ENCODE peak calls at places on chromosomes 5 and 9, in ten cellular contexts. X is BE2C, C is fibroblast of lung, V is prostate gland, R is cardiac muscle cell, P is fibroblast of the aortic adventitia, Q is fibroblast of pulmonary artery, M is uterus, W is esophagus muscularis mucosa, S is HCT116. B is an unnamed sample.
A peak's percentile ranks its signal among the peaks of the same experiment; 100 is the strongest.

GRCh38 chr5:1341863-1342262 is 3.0 kb downstream of the CLPTM1L start:
- DNase-seq in X (no peak), C (no peak), V (no peak), R (no peak), P (no peak), Q (no peak), M (no peak), W (no peak), S (no peak), B (no peak)

GRCh38 chr5:111320953-111321352 is 96.8 kb downstream of the CAMK4 start:
- DNase-seq in X (no peak), C (no peak), V (no peak), R (no peak), P (no peak), Q (no peak), M (no peak), W (no peak), S (no peak), B (no peak)

GRCh38 chr9:19989213-19989612 is 200.4 kb upstream of the SLC24A2 start:
- DNase-seq in X (no peak), C (no peak), V (no peak), R (no peak), P (no peak), Q (no peak), M (no peak), W (no peak), S (no peak), B (no peak)

GRCh38 chr5:163978897-163979296 is 473.5 kb downstream of the MAT2B start:
- DNase-seq in X (peak; percentile 12), C (no peak), V (no peak), R (peak; percentile 12), P (no peak), Q (no peak), M (no peak), W (no peak), S (no peak), B (no peak)

GRCh38 chr5:61805101-61805500 is 473.0 kb downstream of the ZSWIM6 start:
- DNase-seq in X (no peak), C (peak; percentile 91), V (peak; percentile 51), R (no peak), P (peak; percentile 45), Q (peak; percentile 10), M (no peak), W (peak; percentile 82), S (no peak), B (peak; percentile 21)

GRCh38 chr5:68171101-68171558 is 44.4 kb upstream of the PIK3R1 start:
- DNase-seq in X (no peak), C (peak; percentile 62), V (peak; percentile 55), R (no peak), P (peak; percentile 64), Q (peak; percentile 42), M (peak; percentile 84), W (peak; percentile 96), S (no peak), B (no peak)

GRCh38 chr9:114176601-114177295 is 21.4 kb downstream of the COL27A1 start:
- DNase-seq in X (no peak), C (no peak), V (no peak), R (no peak), P (no peak), Q (no peak), M (no peak), W (no peak), S (no peak), B (no peak)

GRCh38 chr5:1515921-1516571 is 7.7 kb downstream of the LPCAT1 start:
- DNase-seq in X (no peak), C (peak; percentile 45), V (no peak), R (no peak), P (no peak), Q (no peak), M (peak; percentile 4), W (no peak), S (peak; percentile 92), B (no peak)

GRCh38 chr5:132074772-132075718 is 1.5 kb downstream of the CSF2 start:
- DNase-seq in X (no peak), C (no peak), V (no peak), R (no peak), P (no peak), Q (no peak), M (no peak), W (no peak), S (peak; percentile 29), B (no peak)

GRCh38 chr5:76888733-76889300 is 39.0 kb downstream of the S100Z start:
- DNase-seq in X (no peak), C (no peak), V (no peak), R (no peak), P (no peak), Q (no peak), M (no peak), W (no peak), S (no peak), B (no peak)

GRCh38 chr5:97854871-97855762 is 672.1 kb upstream of the RIOK2 start:
- DNase-seq in X (no peak), C (peak; percentile 75), V (no peak), R (no peak), P (peak; percentile 72), Q (peak; percentile 85), M (no peak), W (no peak), S (no peak), B (no peak)

GRCh38 chr5:175162036-175162435 is 281.9 kb downstream of the DRD1 start:
- DNase-seq in X (no peak), C (peak; percentile 2), V (no peak), R (no peak), P (no peak), Q (no peak), M (no peak), W (peak; percentile 90), S (no peak), B (no peak)

GRCh38 chr5:140678993-140679392 is 5.6 kb upstream of the DND1 start:
- DNase-seq in X (no peak), C (no peak), V (no peak), R (no peak), P (no peak), Q (no peak), M (no peak), W (no peak), S (no peak), B (no peak)

GRCh38 chr5:139403787-139404483 is at the start of gene SPATA24:
- DNase-seq in X (peak; percentile 98), C (peak; percentile 96), V (peak; percentile 97), R (peak; percentile 99), P (peak; percentile 96), Q (peak; percentile 98), M (peak; percentile 97), W (peak; percentile 100), S (peak; percentile 88), B (peak; percentile 84)

GRCh38 chr5:139403418-139403786 is 487 bp downstream of the SPATA24 start:
- DNase-seq in X (no peak), C (no peak), V (no peak), R (no peak), P (no peak), Q (no peak), M (no peak), W (no peak), S (no peak), B (no peak)

GRCh38 chr5:139401546-139401945 is 2.3 kb downstream of the SPATA24 start:
- DNase-seq in X (no peak), C (no peak), V (no peak), R (no peak), P (no peak), Q (no peak), M (no peak), W (no peak), S (no peak), B (no peak)

GRCh38 chr5:139404484-139404840 is 573 bp upstream of the SPATA24 start:
- DNase-seq in X (no peak), C (no peak), V (no peak), R (no peak), P (no peak), Q (no peak), M (no peak), W (no peak), S (no peak), B (no peak)

GRCh38 chr5:139402561-139403158 is 1.2 kb downstream of the SPATA24 start:
- DNase-seq in X (peak; percentile 53), C (no peak), V (no peak), R (no peak), P (no peak), Q (peak; percentile 27), M (no peak), W (no peak), S (peak; percentile 19), B (no peak)
- TF ChIP-seq CTCF in X (peak; percentile 61), C (no peak), V (no peak), R (peak; percentile 40), P (peak; percentile 24), Q (peak; percentile 35), M (no peak), W (no peak), S (peak; percentile 38), B (peak; percentile 19)

GRCh38 chr9:82736126-82736525 is 326.8 kb downstream of the RASEF start:
- DNase-seq in X (no peak), C (no peak), V (no peak), R (no peak), P (no peak), Q (no peak), M (no peak), W (no peak), S (no peak), B (no peak)
- H3K4me3 ChIP-seq in X (no peak overlapping the region), C (no peak overlapping the region), V (no peak overlapping the region), R (no peak overlapping the region), P (no peak overlapping the region), Q (no peak overlapping the region), M (no peak overlapping the region), W (no peak overlapping the region), S (no peak overlapping the region), B (no peak overlapping the region)

DNA sequence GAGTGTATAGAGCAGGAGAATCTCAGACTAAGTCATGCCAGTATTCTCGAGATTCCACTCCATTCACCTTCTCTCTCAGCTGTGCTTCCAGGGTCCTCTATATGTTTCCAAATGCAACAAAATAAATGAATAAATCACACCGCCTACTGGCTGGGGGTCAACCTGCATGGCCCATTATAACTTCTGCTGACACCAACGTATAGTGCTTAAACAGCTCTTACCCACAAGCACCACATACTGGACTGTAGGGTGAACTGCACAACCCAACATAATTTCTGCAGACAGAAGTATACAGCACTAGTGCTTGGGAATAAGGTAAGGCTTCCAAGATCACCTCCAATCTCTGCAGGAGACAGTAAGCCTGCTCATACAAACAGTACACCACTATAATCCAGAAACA is 33.1 kb upstream of the HTR4 start:
- DNase-seq in X (peak; percentile 66), C (peak; percentile 20), V (no peak), R (peak; percentile 43), P (no peak), Q (peak; percentile 37), M (no peak), W (no peak), S (peak; percentile 64), B (no peak)
- TF ChIP-seq CTCF in X (peak; percentile 98), C (no peak), V (no peak), R (peak; percentile 39), P (peak; percentile 26), Q (peak; percentile 47), M (no peak), W (no peak), S (peak; percentile 93), B (peak; percentile 24)

DNA sequence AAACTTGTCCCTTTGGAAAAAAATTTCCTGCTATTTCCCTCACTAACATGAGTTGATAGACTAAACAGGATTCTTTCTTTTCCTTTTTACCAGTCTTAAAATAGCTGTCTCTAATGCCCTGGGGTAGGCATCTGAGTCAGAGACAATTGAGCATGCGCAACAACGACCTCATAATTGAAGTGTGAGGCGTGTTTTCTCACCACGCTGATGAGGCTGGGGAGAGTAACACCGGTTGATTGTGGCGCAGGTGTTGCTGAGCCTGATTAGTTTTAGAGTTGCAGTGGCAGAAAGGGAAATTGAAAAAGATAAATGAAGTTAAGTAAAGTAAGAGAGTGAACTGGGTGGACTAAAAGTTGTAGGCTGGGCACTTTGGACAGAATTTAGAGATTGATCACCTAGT is 213.7 kb downstream of the TLR4 start:
- DNase-seq in X (no peak), C (no peak), V (no peak), R (no peak), P (no peak), Q (no peak), M (no peak), W (no peak), S (no peak), B (no peak)
- H3K4me3 ChIP-seq in X (no peak overlapping the region), C (no peak overlapping the region), V (no peak overlapping the region), R (no peak overlapping the region), P (no peak overlapping the region), Q (no peak overlapping the region), M (no peak overlapping the region), W (no peak overlapping the region), S (no peak overlapping the region), B (no peak overlapping the region)